ENCODE peak calls at places on chromosomes 1 and 21, in ten cellular contexts. N is progenitor cell of endocrine pancreas, J is tibial artery, A is chondrocyte, D is OCI-LY7, Z is hepatocyte, K is suprapubic skin, M is choroid plexus epithelial cell, C is brain microvascular endothelial cell, I is body of pancreas. F is an unnamed sample.

GRCh38 chr1:199449221-199449620 is 578.3 kb upstream of the NR5A2 start:
- DNase-seq in N (no peak), I (no peak), A (no peak), D (no peak), Z (no peak), K (no peak), M (no peak), C (no peak), J (no peak), F (no peak)

GRCh38 chr1:150186789-150187559 is 37.3 kb downstream of the PLEKHO1 start:
- DNase-seq in Z (peak), I (no peak), D (peak), C (peak), N (no peak), K (no peak), A (no peak), M (peak), J (no peak), F (no peak)

GRCh38 chr21:39051561-39051949 is 131.7 kb downstream of the PSMG1 start:
- DNase-seq in N (no peak), A (no peak), K (no peak), Z (no peak), J (no peak), D (no peak), M (no peak), I (no peak), C (peak), F (peak)

GRCh38 chr1:162538815-162539431 is 22.6 kb upstream of the UAP1 start:
- DNase-seq in M (peak), K (no peak), N (no peak), D (no peak), A (no peak), Z (no peak), C (peak), J (no peak), I (no peak), F (no peak)

GRCh38 chr1:192011525-192011924 is 146.7 kb upstream of the RGS18 start:
- DNase-seq in C (no peak), A (no peak), N (no peak), D (no peak), M (no peak), I (no peak), J (no peak), Z (no peak), K (no peak), F (no peak)

GRCh38 chr1:107704911-107705310 is 260.1 kb downstream of the VAV3 start:
- DNase-seq in A (no peak), N (no peak), J (no peak), K (no peak), D (no peak), Z (no peak), M (peak), C (no peak), I (no peak), F (no peak)

GRCh38 chr1:198605426-198605825 is 33.4 kb upstream of the PTPRC start:
- DNase-seq in C (no peak), N (no peak), Z (no peak), I (no peak), A (no peak), K (no peak), M (no peak), J (no peak), D (peak), F (no peak)

GRCh38 chr1:206004821-206005220 is 1.6 kb upstream of the RAB7B start:
- DNase-seq in J (no peak), Z (no peak), I (no peak), K (peak), D (no peak), M (no peak), C (no peak), A (no peak), N (no peak), F (no peak)

GRCh38 chr1:51192213-51192843 is 43.7 kb upstream of the RNF11 start:
- DNase-seq in A (no peak), I (peak), N (peak), M (peak), C (peak), J (peak), K (peak), Z (peak), D (peak), F (peak)

GRCh38 chr1:66436378-66437135 is 97.4 kb upstream of the SGIP1 start:
- DNase-seq in K (no peak), I (no peak), J (no peak), M (peak), Z (no peak), C (peak), D (peak), A (no peak), N (no peak), F (no peak)

GRCh38 chr1:161905269-161905884 is 118.3 kb downstream of the OLFML2B start:
- DNase-seq in D (peak), C (no peak), A (no peak), J (no peak), M (peak), I (peak), N (no peak), K (no peak), Z (peak), F (no peak)

GRCh38 chr1:189752461-189752860 is 725.2 kb downstream of the BRINP3 start:
- DNase-seq in J (no peak), M (peak), N (no peak), A (no peak), D (no peak), I (no peak), C (no peak), Z (peak), K (no peak), F (no peak)

DNA sequence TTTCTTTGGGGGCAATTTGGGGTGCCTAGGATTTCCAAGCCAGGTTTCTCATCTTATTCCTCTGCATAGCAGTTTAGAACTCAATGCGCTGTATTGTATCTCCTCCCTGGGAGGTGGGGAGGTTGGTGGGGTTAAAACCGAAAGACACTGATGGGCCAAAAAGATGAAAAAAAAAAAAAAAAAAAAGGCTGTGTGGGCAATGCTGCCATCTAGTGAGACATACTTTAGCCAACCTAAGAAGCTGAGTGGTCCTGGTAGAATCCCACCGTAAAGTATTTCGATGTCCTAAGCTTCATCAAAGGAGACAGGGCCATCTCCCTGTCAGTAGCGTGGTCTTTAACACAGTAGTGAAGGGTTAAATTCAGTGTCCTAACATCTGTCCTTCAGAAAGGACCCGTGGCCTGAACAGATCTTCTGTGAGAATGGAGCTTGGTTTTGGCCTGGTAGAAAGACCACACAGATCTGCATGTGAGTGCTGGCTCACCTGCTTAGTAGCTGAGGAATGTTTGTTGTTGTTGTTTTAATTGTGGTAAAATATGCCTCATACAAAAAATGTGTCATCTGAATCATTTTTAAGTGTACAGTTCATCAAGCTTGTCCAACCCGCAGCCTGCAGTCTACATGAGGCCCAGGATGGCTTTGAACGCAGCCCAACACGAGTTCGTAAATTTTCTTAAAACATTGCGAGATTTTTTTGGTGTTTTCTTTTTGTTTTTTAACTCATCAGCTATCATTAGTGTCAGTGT is 226.2 kb downstream of the KIF26B start:
- DNase-seq in N (no peak), I (no peak), K (no peak), Z (no peak), J (no peak), A (no peak), C (no peak), D (no peak), M (no peak), F (no peak)
- TF ChIP-seq CTCF in N (peak), I (no peak), K (no peak), Z (peak), J (no peak), A (peak), C (peak), D (peak), M (peak), F (no peak)

GRCh38 chr1:19392221-19392620 is 80.1 kb downstream of the SLC66A1 start:
- DNase-seq in Z (no peak), C (no peak), N (no peak), I (no peak), K (no peak), J (no peak), M (no peak), A (no peak), D (no peak), F (no peak)

GRCh38 chr1:19390166-19390850 is 78.2 kb downstream of the SLC66A1 start:
- DNase-seq in Z (no peak), C (no peak), A (no peak), D (no peak), K (no peak), I (no peak), N (no peak), M (peak), J (no peak), F (no peak)

GRCh38 chr1:19391596-19391981 is 79.5 kb downstream of the SLC66A1 start:
- DNase-seq in K (no peak), A (no peak), M (no peak), N (no peak), J (no peak), C (no peak), I (no peak), Z (no peak), D (no peak), F (no peak)

GRCh38 chr1:19393051-19393450 is 80.9 kb downstream of the SLC66A1 start:
- DNase-seq in J (no peak), A (no peak), K (no peak), C (no peak), I (no peak), Z (no peak), M (no peak), D (peak), N (no peak), F (no peak)

GRCh38 chr1:19390901-19391595 is 78.9 kb downstream of the SLC66A1 start:
- DNase-seq in K (no peak), A (no peak), D (peak), N (no peak), J (no peak), Z (peak), C (peak), M (peak), I (peak), F (no peak)
- TF ChIP-seq CTCF in K (peak), A (peak), D (peak), N (peak), J (peak), Z (peak), C (peak), M (peak), I (peak), F (peak)

GRCh38 chr1:186330758-186331157 is 44.3 kb downstream of the TPR start:
- DNase-seq in K (no peak), J (no peak), N (no peak), Z (no peak), I (no peak), D (no peak), A (no peak), C (peak), M (peak), F (no peak)
- TF ChIP-seq CTCF in K (no peak), J (no peak), N (peak), Z (peak), I (no peak), D (peak), A (peak), C (peak), M (peak), F (no peak)

GRCh38 chr1:30761312-30762151 is 4.0 kb upstream of the LAPTM5 start:
- DNase-seq in D (no peak), M (peak), K (no peak), Z (no peak), I (no peak), J (no peak), N (no peak), A (no peak), C (no peak), F (no peak)
- TF ChIP-seq CTCF in D (peak), M (no peak), K (no peak), Z (no peak), I (no peak), J (no peak), N (no peak), A (no peak), C (no peak), F (no peak)

GRCh38 chr1:41515131-41515678 is 30.7 kb upstream of the EDN2 start:
- DNase-seq in A (no peak), D (no peak), J (no peak), K (no peak), C (no peak), N (no peak), I (no peak), Z (peak), M (no peak), F (no peak)

GRCh38 chr1:41514381-41514780 is 29.9 kb upstream of the EDN2 start:
- DNase-seq in I (no peak), N (no peak), C (no peak), D (no peak), A (no peak), M (no peak), K (no peak), Z (no peak), J (no peak), F (no peak)

GRCh38 chr1:41511239-41511540 is 26.7 kb upstream of the EDN2 start:
- DNase-seq in M (no peak), J (no peak), D (no peak), K (no peak), N (no peak), A (no peak), C (no peak), I (no peak), Z (no peak), F (no peak)

GRCh38 chr1:41512701-41513387 is 28.4 kb upstream of the EDN2 start:
- DNase-seq in C (no peak), A (no peak), D (no peak), M (no peak), Z (no peak), N (no peak), K (no peak), J (no peak), I (no peak), F (no peak)

GRCh38 chr1:41513388-41513745 is 28.9 kb upstream of the EDN2 start:
- DNase-seq in D (no peak), K (no peak), A (no peak), Z (no peak), J (no peak), N (no peak), I (no peak), M (no peak), C (no peak), F (no peak)
- TF ChIP-seq CTCF in D (peak), K (no peak), A (peak), Z (peak), J (no peak), N (peak), I (no peak), M (peak), C (peak), F (no peak)

GRCh38 chr1:28755701-28756100 is 19.0 kb downstream of the YTHDF2 start:
- DNase-seq in J (no peak), D (no peak), C (no peak), Z (no peak), A (no peak), K (no peak), N (no peak), I (no peak), M (peak), F (no peak)

GRCh38 chr1:28761189-28761588 is 24.4 kb downstream of the YTHDF2 start:
- DNase-seq in J (no peak), M (no peak), A (peak), D (no peak), Z (no peak), N (no peak), K (no peak), I (no peak), C (no peak), F (no peak)

GRCh38 chr1:28759257-28759656 is 22.5 kb downstream of the YTHDF2 start:
- DNase-seq in Z (no peak), I (no peak), K (no peak), C (no peak), N (no peak), J (no peak), M (no peak), A (no peak), D (no peak), F (no peak)

GRCh38 chr1:28758420-28758819 is 21.7 kb downstream of the YTHDF2 start:
- DNase-seq in J (no peak), K (no peak), N (no peak), Z (no peak), C (no peak), I (no peak), D (no peak), M (no peak), A (no peak), F (no peak)

DNA sequence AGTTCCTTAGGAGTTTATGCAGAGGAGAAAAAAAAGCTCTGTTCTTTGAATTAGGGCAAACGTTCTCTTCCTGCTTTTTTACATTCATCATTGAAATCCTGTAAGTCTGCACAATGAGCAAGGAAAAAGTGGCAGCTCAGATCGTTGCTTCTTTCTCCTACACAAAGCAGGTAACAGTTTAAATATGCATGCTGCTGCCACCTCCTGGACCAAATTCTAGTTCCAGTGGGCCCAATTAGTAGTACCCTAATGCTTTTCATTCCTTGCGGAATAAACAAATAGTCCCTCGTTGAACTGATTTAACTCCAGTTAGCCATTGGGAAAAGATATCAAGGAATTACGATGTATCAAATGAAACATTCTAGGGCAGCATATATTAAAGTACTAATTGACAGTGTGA is 20.1 kb downstream of the YTHDF2 start:
- DNase-seq in Z (no peak), A (no peak), K (no peak), D (no peak), I (no peak), M (peak), N (no peak), C (no peak), J (no peak), F (no peak)
- TF ChIP-seq CTCF in Z (peak), A (peak), K (no peak), D (peak), I (no peak), M (peak), N (peak), C (peak), J (no peak), F (no peak)

GRCh38 chr1:171139890-171140289 is 45.2 kb upstream of the FMO2 start:
- DNase-seq in Z (no peak), K (no peak), A (no peak), C (no peak), M (no peak), D (no peak), N (no peak), I (no peak), J (no peak), F (no peak)

GRCh38 chr1:171142081-171142450 is 43.0 kb upstream of the FMO2 start:
- DNase-seq in K (peak), D (no peak), J (peak), M (peak), C (peak), I (no peak), N (no peak), Z (no peak), A (no peak), F (peak)

GRCh38 chr1:171140466-171140865 is 44.6 kb upstream of the FMO2 start:
- DNase-seq in Z (no peak), C (no peak), D (no peak), J (no peak), N (no peak), I (no peak), M (peak), K (no peak), A (no peak), F (no peak)

GRCh38 chr1:171141336-171142051 is 43.6 kb upstream of the FMO2 start:
- DNase-seq in J (peak), A (no peak), M (peak), D (no peak), Z (peak), K (no peak), N (no peak), I (no peak), C (peak), F (peak)

GRCh38 chr1:171142451-171143121 is 42.5 kb upstream of the FMO2 start:
- DNase-seq in I (no peak), M (peak), A (no peak), J (peak), D (no peak), Z (peak), C (peak), K (no peak), N (no peak), F (peak)
- TF ChIP-seq CTCF in I (no peak), M (peak), A (no peak), J (no peak), D (no peak), Z (no peak), C (no peak), K (no peak), N (no peak), F (no peak)

GRCh38 chr1:18305182-18305795 is 175.4 kb upstream of the KLHDC7A start:
- DNase-seq in J (no peak), A (no peak), D (no peak), I (no peak), Z (no peak), C (no peak), M (no peak), N (no peak), K (no peak), F (no peak)

GRCh38 chr1:18304151-18304869 is 176.4 kb upstream of the KLHDC7A start:
- DNase-seq in A (no peak), D (no peak), I (no peak), C (no peak), Z (no peak), K (no peak), J (no peak), M (no peak), N (no peak), F (no peak)

GRCh38 chr1:18300376-18300775 is 180.4 kb upstream of the KLHDC7A start:
- DNase-seq in N (no peak), D (no peak), A (no peak), Z (no peak), C (no peak), M (no peak), I (no peak), K (no peak), J (no peak), F (no peak)

GRCh38 chr1:18299441-18300338 is 181.0 kb upstream of the KLHDC7A start:
- DNase-seq in K (no peak), J (no peak), I (peak), D (peak), M (peak), A (no peak), N (no peak), C (no peak), Z (peak), F (no peak)

GRCh38 chr1:18302788-18303413 is 177.8 kb upstream of the KLHDC7A start:
- DNase-seq in I (no peak), K (no peak), A (no peak), D (peak), M (no peak), C (no peak), Z (no peak), N (no peak), J (no peak), F (no peak)
- TF ChIP-seq CTCF in I (no peak), K (no peak), A (peak), D (peak), M (peak), C (peak), Z (peak), N (peak), J (peak), F (no peak)